ENCODE peak calls at places on chromosomes 6 and 20, in nine cellular contexts. V is K562, J is sigmoid colon, T is Calu3, Q is astrocyte of the spinal cord, D is A673, W is AG10803, X is upper lobe of right lung, M is ovary. B is an unnamed sample.

GRCh38 chr20:11210611-11211010 is 536.8 kb upstream of the JAG1 start:
- DNase-seq in J (no peak), X (no peak), Q (no peak), W (peak), V (no peak), D (no peak), M (no peak), T (no peak), B (no peak)

GRCh38 chr6:44530209-44530909 is 142.9 kb downstream of the CDC5L start:
- DNase-seq in T (no peak), V (no peak), Q (no peak), D (no peak), J (no peak), X (no peak), W (no peak), M (no peak), B (no peak)

GRCh38 chr6:134416501-134417154 is 98.7 kb upstream of the SGK1 start:
- DNase-seq in M (no peak), W (peak), Q (peak), X (no peak), D (no peak), T (no peak), V (no peak), J (no peak), B (no peak)

GRCh38 chr6:36851632-36852031 is 12.4 kb upstream of the CPNE5 start:
- DNase-seq in Q (no peak), J (no peak), T (no peak), X (no peak), W (no peak), D (no peak), M (peak), V (no peak), B (no peak)

GRCh38 chr6:1099257-1099656 is 212.6 kb upstream of the FOXQ1 start:
- DNase-seq in J (no peak), X (no peak), Q (no peak), V (no peak), T (no peak), W (no peak), D (no peak), M (no peak), B (no peak)

GRCh38 chr6:6943411-6943810 is 164.3 kb upstream of the RREB1 start:
- DNase-seq in M (no peak), W (no peak), X (no peak), J (no peak), V (no peak), Q (no peak), D (no peak), T (no peak), B (no peak)

GRCh38 chr6:150256618-150257272 is 112.1 kb upstream of the IYD start:
- DNase-seq in X (no peak), Q (peak), M (no peak), T (no peak), W (peak), D (no peak), V (no peak), J (no peak), B (no peak)

GRCh38 chr20:25237610-25238318 is 10.1 kb upstream of the PYGB start:
- DNase-seq in D (peak), W (peak), Q (peak), M (no peak), T (peak), V (peak), J (peak), X (no peak), B (no peak)

GRCh38 chr6:168367285-168367720 is 47.7 kb upstream of the DACT2 start:
- DNase-seq in V (no peak), M (peak), D (no peak), W (no peak), T (no peak), X (peak), Q (no peak), J (peak), B (no peak)

GRCh38 chr6:2688416-2689064 is 62.2 kb downstream of the MYLK4 start:
- DNase-seq in T (peak), V (no peak), X (no peak), J (no peak), W (peak), M (no peak), D (no peak), Q (peak), B (peak)

GRCh38 chr20:35134900-35135299 is 12.2 kb downstream of the EDEM2 start:
- DNase-seq in W (no peak), M (peak), Q (no peak), T (no peak), V (no peak), X (no peak), J (no peak), D (no peak), B (no peak)

GRCh38 chr6:16413399-16413798 is 175.0 kb downstream of the GMPR start:
- DNase-seq in J (no peak), V (no peak), W (no peak), T (no peak), Q (no peak), M (no peak), D (no peak), X (no peak), B (peak)

GRCh38 chr6:136593748-136594490 is 43.7 kb upstream of the MAP7 start:
- DNase-seq in D (peak), Q (peak), W (peak), X (no peak), T (peak), J (no peak), M (no peak), V (no peak), B (peak)

GRCh38 chr20:36644032-36644712 is 1.8 kb downstream of the SLA2 start:
- DNase-seq in T (no peak), Q (no peak), X (peak), V (no peak), W (no peak), M (no peak), D (no peak), J (no peak), B (no peak)

GRCh38 chr6:47727391-47727790 is 29.0 kb downstream of the ADGRF4 start:
- DNase-seq in V (no peak), T (no peak), X (no peak), Q (no peak), D (peak), M (no peak), W (no peak), J (no peak), B (no peak)

GRCh38 chr20:21981607-21982344 is 276.3 kb downstream of the PAX1 start:
- DNase-seq in X (no peak), D (no peak), M (no peak), Q (peak), J (no peak), W (peak), T (no peak), V (no peak), B (no peak)

DNA sequence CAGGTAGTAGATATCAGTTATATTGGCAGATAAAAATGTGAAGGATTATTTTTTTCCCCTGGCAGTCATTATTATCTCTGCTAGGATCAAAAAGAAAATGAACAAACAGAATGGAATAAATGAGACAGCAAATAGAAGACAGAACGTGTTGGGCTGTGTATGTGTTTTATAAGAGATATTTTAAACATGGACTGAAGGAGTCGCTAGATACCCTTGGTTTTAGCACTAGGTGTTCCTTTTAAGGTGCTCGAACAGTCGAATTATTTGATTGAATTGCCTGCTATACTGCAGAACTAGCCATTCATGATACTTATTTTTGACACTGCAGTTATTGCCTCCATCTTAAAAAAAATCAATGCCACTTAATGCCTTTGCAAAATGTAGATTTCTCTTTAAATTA is 3.7 kb downstream of the GRIK2 start:
- DNase-seq in V (peak), J (no peak), X (no peak), M (no peak), Q (peak), W (peak), D (peak), T (no peak), B (no peak)
- TF ChIP-seq CTCF in V (peak), J (no peak), X (no peak), M (no peak), Q (no peak), W (peak), D (peak), T (peak), B (no peak)

GRCh38 chr6:95185874-95186273 is 391.5 kb upstream of the MANEA start:
- DNase-seq in T (no peak), V (no peak), M (no peak), D (no peak), J (no peak), W (no peak), Q (no peak), X (no peak), B (no peak)
- TF ChIP-seq CTCF in T (no peak), V (no peak), M (no peak), D (no peak), J (no peak), W (no peak), Q (no peak), X (no peak), B (no peak)

DNA sequence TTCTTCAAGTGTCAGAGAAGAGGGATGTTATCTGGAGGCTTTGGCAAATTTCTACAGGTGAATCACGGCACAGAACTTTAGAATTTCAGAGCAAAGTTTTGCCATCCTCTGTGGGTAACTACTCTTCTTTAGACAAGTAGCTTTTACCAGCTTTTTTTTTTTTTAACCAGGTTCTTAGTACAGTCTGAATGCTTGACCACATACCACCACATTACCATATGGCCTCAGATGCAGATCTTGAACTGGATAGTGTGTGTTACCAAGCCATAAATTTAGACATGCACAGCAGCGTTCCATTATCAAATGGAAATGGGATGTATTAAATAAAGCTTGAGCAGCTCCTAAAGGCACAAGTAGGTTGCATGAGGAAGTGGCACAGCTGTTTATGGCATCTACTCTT is 38.3 kb upstream of the PRSS16 start:
- DNase-seq in V (no peak), D (no peak), W (no peak), Q (no peak), X (no peak), J (no peak), T (no peak), M (no peak), B (no peak)
- TF ChIP-seq CTCF in V (no peak), D (no peak), W (no peak), Q (no peak), X (no peak), J (no peak), T (no peak), M (no peak), B (no peak)

GRCh38 chr6:27768556-27768955 is 143.6 kb downstream of the OR2B2 start:
- DNase-seq in W (no peak), J (no peak), Q (no peak), X (no peak), T (no peak), M (no peak), D (no peak), V (peak), B (no peak)

GRCh38 chr6:27766405-27766804 is 145.8 kb downstream of the OR2B2 start:
- DNase-seq in M (no peak), X (no peak), Q (no peak), W (no peak), J (no peak), V (peak), T (no peak), D (no peak), B (no peak)

GRCh38 chr6:27770724-27771123 is 141.5 kb downstream of the OR2B2 start:
- DNase-seq in Q (no peak), V (no peak), W (no peak), T (no peak), D (no peak), X (no peak), M (no peak), J (no peak), B (no peak)

GRCh38 chr6:27765028-27765427 is 147.2 kb downstream of the OR2B2 start:
- DNase-seq in W (no peak), J (no peak), D (no peak), T (no peak), V (peak), X (no peak), M (no peak), Q (no peak), B (no peak)

DNA sequence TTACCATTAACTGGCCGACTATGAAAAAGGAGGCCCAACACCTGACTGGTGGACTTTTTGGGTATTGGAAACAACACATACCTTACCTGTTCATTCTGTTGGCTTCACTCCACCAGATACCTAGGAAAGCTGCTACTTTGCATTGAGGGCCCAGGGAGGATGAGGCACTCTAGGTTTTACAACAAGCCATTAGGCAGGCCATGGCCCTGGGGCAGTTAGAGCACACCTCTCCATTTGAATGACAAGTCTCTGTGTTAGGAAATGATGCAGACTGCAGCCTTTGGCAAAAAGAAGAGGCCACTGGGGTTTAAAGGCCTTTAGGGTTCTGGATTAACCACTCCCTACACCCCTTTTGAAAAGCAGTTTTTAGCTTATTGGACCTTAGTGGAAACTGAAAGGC is 144.3 kb downstream of the OR2B2 start:
- DNase-seq in W (no peak), M (no peak), T (no peak), J (no peak), Q (no peak), X (no peak), D (no peak), V (peak), B (no peak)
- TF ChIP-seq CTCF in W (no peak), M (no peak), T (no peak), J (no peak), Q (no peak), X (no peak), D (no peak), V (no peak), B (no peak)

GRCh38 chr20:37758332-37758731 is 64.5 kb downstream of the CTNNBL1 start:
- DNase-seq in M (no peak), Q (no peak), X (no peak), D (no peak), T (peak), W (no peak), J (no peak), V (peak), B (no peak)
- TF ChIP-seq CTCF in M (no peak), Q (peak), X (no peak), D (peak), T (peak), W (no peak), J (no peak), V (peak), B (no peak)

GRCh38 chr6:84766118-84766683 is 1.8 kb upstream of the TBX18 start:
- DNase-seq in D (no peak), J (no peak), Q (peak), M (no peak), W (no peak), X (no peak), V (no peak), T (no peak), B (no peak)

GRCh38 chr6:84762220-84762940 is 2.0 kb downstream of the TBX18 start:
- DNase-seq in J (no peak), T (peak), W (peak), M (peak), X (no peak), Q (peak), V (peak), D (peak), B (peak)

GRCh38 chr6:84762941-84763396 is 1.4 kb downstream of the TBX18 start:
- DNase-seq in J (no peak), T (peak), W (peak), Q (no peak), D (peak), X (no peak), V (peak), M (peak), B (no peak)

GRCh38 chr6:84763397-84764331 is 734 bp downstream of the TBX18 start:
- DNase-seq in X (no peak), J (peak), D (peak), Q (peak), T (peak), W (peak), M (peak), V (peak), B (no peak)

DNA sequence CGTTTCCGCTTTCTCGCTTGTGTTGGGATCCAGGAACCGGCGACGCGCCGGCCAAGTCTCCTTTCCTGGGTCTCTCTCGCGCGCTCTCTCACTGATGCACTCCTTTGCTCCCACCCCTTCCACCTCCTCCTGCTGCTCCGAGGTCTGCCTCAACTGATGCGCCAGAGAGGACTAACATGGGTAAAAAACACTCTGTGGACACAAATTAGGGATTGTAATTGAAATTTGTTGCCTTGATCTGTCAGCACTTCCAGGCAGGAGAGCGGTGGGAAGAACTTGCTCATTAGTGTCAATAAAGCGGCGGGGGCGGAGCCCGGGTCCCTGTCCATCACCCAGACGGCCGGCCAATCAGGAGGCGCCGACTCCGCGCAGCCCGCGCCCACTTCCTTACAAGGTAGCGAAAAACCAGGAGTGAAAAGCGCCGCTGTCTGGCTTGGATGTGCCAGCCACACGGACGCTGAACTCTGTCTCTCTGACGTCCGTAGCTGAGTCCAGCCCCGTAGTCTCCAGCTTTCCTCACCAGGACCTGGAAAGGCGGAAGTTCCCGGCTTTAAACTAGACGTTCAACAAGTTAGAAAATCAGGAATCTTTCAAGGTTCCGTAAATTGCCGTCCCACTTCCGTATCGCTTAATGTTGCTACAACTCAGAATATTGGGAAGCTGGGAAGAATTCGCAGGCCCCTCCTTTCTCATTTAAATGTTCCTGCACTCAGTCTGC is at the start of gene TBX18:
- DNase-seq in Q (peak), T (peak), D (peak), W (peak), M (peak), V (peak), X (peak), J (peak), B (no peak)
- TF ChIP-seq CTCF in Q (peak), T (no peak), D (peak), W (peak), M (no peak), V (peak), X (no peak), J (no peak), B (no peak)

GRCh38 chr6:75531174-75531573 is 37.6 kb upstream of the FILIP1 start:
- DNase-seq in J (no peak), T (no peak), Q (no peak), M (no peak), V (no peak), W (no peak), X (no peak), D (no peak), B (no peak)
- TF ChIP-seq CTCF in J (no peak), T (no peak), Q (no peak), M (no peak), V (no peak), W (no peak), X (no peak), D (no peak), B (no peak)